ENCODE peak calls at places on chromosome 10, in ten cellular contexts. B, A, H, G, D, X, I, E, S and V are unnamed samples.

GRCh38 chr10:3853547-3853989 is 68.6 kb upstream of the KLF6 start:
- DNase-seq in B (no peak), A (no peak), H (peak; percentile 63), G (peak; percentile 69), D (no peak), X (no peak), I (no peak), E (peak; percentile 70), S (no peak), V (no peak)

GRCh38 chr10:117972168-117972822 is 74.4 kb downstream of the RAB11FIP2 start:
- DNase-seq in B (no peak), A (no peak), H (no peak), G (no peak), D (no peak), X (no peak), I (no peak), E (no peak), S (no peak), V (peak; percentile 65)

GRCh38 chr10:57338823-57339558 is 928.7 kb downstream of the IPMK start:
- DNase-seq in B (no peak), A (no peak), H (no peak), G (no peak), D (peak; percentile 52), X (peak; percentile 54), I (peak; percentile 41), E (peak; percentile 57), S (no peak), V (no peak)

GRCh38 chr10:101301111-101301731 is 52.7 kb upstream of the BTRC start:
- DNase-seq in B (no peak), A (peak; percentile 13), H (no peak), G (peak; percentile 52), D (no peak), X (peak; percentile 67), I (peak; percentile 44), E (peak; percentile 52), S (no peak), V (peak; percentile 91)

GRCh38 chr10:70858759-70859158 is 29.6 kb downstream of the PCBD1 start:
- DNase-seq in B (no peak), A (no peak), H (no peak), G (no peak), D (peak; percentile 75), X (no peak), I (no peak), E (no peak), S (no peak), V (no peak)

GRCh38 chr10:87865201-87866025 is 2.0 kb downstream of the PTEN start:
- DNase-seq in B (no peak), A (no peak), H (no peak), G (no peak), D (no peak), X (no peak), I (no peak), E (no peak), S (no peak), V (no peak)

GRCh38 chr10:78149193-78149592 is 115.5 kb downstream of the RPS24 start:
- DNase-seq in B (no peak), A (no peak), H (no peak), G (no peak), D (no peak), X (peak; percentile 15), I (peak; percentile 41), E (no peak), S (no peak), V (no peak)

GRCh38 chr10:30587522-30588031 is 42.0 kb downstream of the LYZL2 start:
- DNase-seq in B (peak; percentile 67), A (no peak), H (peak; percentile 70), G (peak; percentile 78), D (no peak), X (no peak), I (no peak), E (peak; percentile 33), S (peak; percentile 31), V (no peak)

GRCh38 chr10:1461016-1461415 is 276.3 kb downstream of the ADARB2 start:
- DNase-seq in B (no peak), A (no peak), H (no peak), G (no peak), D (no peak), X (no peak), I (no peak), E (no peak), S (no peak), V (no peak)

GRCh38 chr10:27527597-27528295 is 23.6 kb downstream of the RAB18 start:
- DNase-seq in B (no peak), A (no peak), H (no peak), G (no peak), D (no peak), X (no peak), I (no peak), E (no peak), S (no peak), V (no peak)

GRCh38 chr10:6108631-6109443 is 20.0 kb downstream of the RBM17 start:
- DNase-seq in B (no peak), A (no peak), H (no peak), G (no peak), D (peak; percentile 64), X (peak; percentile 57), I (peak; percentile 61), E (peak; percentile 58), S (no peak), V (no peak)

GRCh38 chr10:60099998-60100747 is 193.8 kb upstream of the CCDC6 start:
- DNase-seq in B (no peak), A (peak; percentile 16), H (no peak), G (no peak), D (peak; percentile 37), X (peak; percentile 75), I (peak; percentile 63), E (peak; percentile 72), S (no peak), V (no peak)

GRCh38 chr10:24750695-24751094 is 27.0 kb upstream of the ARHGAP21 start:
- DNase-seq in B (no peak), A (no peak), H (no peak), G (no peak), D (no peak), X (no peak), I (no peak), E (no peak), S (no peak), V (no peak)

GRCh38 chr10:110206988-110207804 is at the start of gene MXI1:
- DNase-seq in B (peak; percentile 82), A (peak; percentile 39), H (peak; percentile 82), G (peak; percentile 84), D (peak; percentile 85), X (peak; percentile 86), I (peak; percentile 82), E (peak; percentile 84), S (peak; percentile 83), V (peak; percentile 83)

GRCh38 chr10:3395487-3395886 is 222.9 kb upstream of the PITRM1 start:
- DNase-seq in B (no peak), A (no peak), H (no peak), G (no peak), D (peak; percentile 82), X (no peak), I (no peak), E (no peak), S (no peak), V (peak; percentile 25)

GRCh38 chr10:28095791-28096367 is 97.0 kb upstream of the ODAD2 start:
- DNase-seq in B (no peak), A (no peak), H (no peak), G (no peak), D (no peak), X (no peak), I (no peak), E (no peak), S (no peak), V (no peak)

GRCh38 chr10:131848741-131849590 is 51.8 kb upstream of the PPP2R2D start:
- DNase-seq in B (no peak), A (no peak), H (no peak), G (no peak), D (no peak), X (no peak), I (no peak), E (no peak), S (no peak), V (no peak)

GRCh38 chr10:99370993-99371392 is 41.8 kb downstream of the CNNM1 start:
- DNase-seq in B (no peak), A (no peak), H (no peak), G (no peak), D (peak; percentile 56), X (peak; percentile 25), I (peak; percentile 23), E (peak; percentile 67), S (no peak), V (peak; percentile 19)
- H3K4me3 ChIP-seq in B (no peak overlapping the region), A (no peak overlapping the region), H (no peak overlapping the region), G (no peak overlapping the region), D (no peak overlapping the region), X (no peak overlapping the region), I (no peak overlapping the region), E (no peak overlapping the region), S (no peak overlapping the region), V (no peak overlapping the region)

GRCh38 chr10:97034958-97035769 is 150.6 kb downstream of the SLIT1 start:
- DNase-seq in B (no peak), A (no peak), H (no peak), G (no peak), D (no peak), X (no peak), I (no peak), E (no peak), S (no peak), V (no peak)

GRCh38 chr10:97040248-97040584 is 145.5 kb downstream of the SLIT1 start:
- DNase-seq in B (no peak), A (no peak), H (no peak), G (no peak), D (no peak), X (no peak), I (no peak), E (no peak), S (no peak), V (no peak)

GRCh38 chr10:97039538-97040247 is 146.1 kb downstream of the SLIT1 start:
- DNase-seq in B (no peak), A (no peak), H (no peak), G (no peak), D (no peak), X (no peak), I (no peak), E (no peak), S (no peak), V (no peak)

GRCh38 chr10:97038688-97039087 is 147.1 kb downstream of the SLIT1 start:
- DNase-seq in B (no peak), A (no peak), H (no peak), G (no peak), D (no peak), X (no peak), I (no peak), E (no peak), S (no peak), V (no peak)

GRCh38 chr10:97037365-97038361 is 148.1 kb downstream of the SLIT1 start:
- DNase-seq in B (peak; percentile 81), A (peak; percentile 54), H (peak; percentile 78), G (peak; percentile 81), D (peak; percentile 89), X (peak; percentile 84), I (peak; percentile 71), E (peak; percentile 84), S (peak; percentile 66), V (peak; percentile 92)
- TF ChIP-seq CTCF in B (peak; percentile 84), A (peak; percentile 87), H (peak; percentile 81), G (no peak), D (peak; percentile 81), X (peak; percentile 86), I (peak; percentile 83), E (peak; percentile 80), S (peak; percentile 89), V (peak; percentile 90)

GRCh38 chr10:43482319-43483078 is 45.6 kb downstream of the ZNF487 start:
- DNase-seq in B (no peak), A (no peak), H (no peak), G (no peak), D (no peak), X (no peak), I (no peak), E (no peak), S (no peak), V (no peak)
- H3K9me3 ChIP-seq in B (peaks cover 19% of the 10 kb centered on the region), A (peaks cover 24% of the 10 kb centered on the region), H (peaks cover 50% of the 10 kb centered on the region), G (peaks cover 21% of the 10 kb centered on the region), D (peaks cover 11% of the 10 kb centered on the region), X (no peaks in the 10 kb centered on the region), I (peaks cover 11% of the 10 kb centered on the region), E (peaks cover 16% of the 10 kb centered on the region), S (peaks cover 80% of the 10 kb centered on the region), V (peaks cover 18% of the 10 kb centered on the region)

GRCh38 chr10:102419561-102420442 is 834 bp upstream of the FBXL15 start:
- DNase-seq in B (no peak), A (no peak), H (no peak), G (peak; percentile 63), D (peak; percentile 92), X (no peak), I (no peak), E (peak; percentile 74), S (peak; percentile 44), V (peak; percentile 91)
- H3K4me3 ChIP-seq in B (peak overlapping the region; percentile 81), A (peak overlapping the region; percentile 92), H (peak overlapping the region; percentile 88), G (peak overlapping the region; percentile 95), D (peak overlapping the region; percentile 90), X (peak overlapping the region; percentile 55), I (peak overlapping the region; percentile 55), E (peak overlapping the region; percentile 63), S (peak overlapping the region; percentile 82), V (peak overlapping the region; percentile 88)